ENCODE peak calls at places on chromosomes 13 and 19, in six cellular contexts. T is stomach; K is naive thymus-derived CD4-positive, alpha-beta T cell; M is colonic mucosa; Z is mesenchymal stem cell; U is dorsolateral prefrontal cortex. Y is an unnamed sample. For H3K27me3, the result is how much of the 10 kb centered on the place peaks cover.

GRCh38 chr19:17681505-17682125 is 6.5 kb downstream of the UNC13A start:
- DNase-seq in T (no peak), K (no peak), M (peak), Z (peak), U (no peak), Y (peak)

GRCh38 chr13:98033277-98034247 is 80.1 kb downstream of the IPO5 start:
- DNase-seq in T (no peak), K (no peak), M (no peak), Z (peak), U (no peak), Y (peak)

GRCh38 chr13:39604736-39605135 is 1.7 kb upstream of the LHFPL6 start:
- DNase-seq in T (no peak), K (no peak), M (no peak), Z (no peak), U (no peak), Y (no peak)

GRCh38 chr19:40604647-40605200 is 3.6 kb downstream of the LTBP4 start:
- DNase-seq in T (no peak), K (no peak), M (peak), Z (no peak), U (no peak), Y (no peak)

GRCh38 chr13:41099986-41100385 is 32.6 kb downstream of the KBTBD6 start:
- DNase-seq in T (no peak), K (no peak), M (no peak), Z (no peak), U (no peak), Y (no peak)

GRCh38 chr13:92573467-92574057 is 653.0 kb upstream of the GPC6 start:
- DNase-seq in T (no peak), K (no peak), M (no peak), Z (peak), U (no peak), Y (peak)

GRCh38 chr13:47133024-47133445 is 236.2 kb upstream of the HTR2A start:
- DNase-seq in T (no peak), K (no peak), M (no peak), Z (no peak), U (no peak), Y (no peak)

GRCh38 chr13:42181381-42181953 is 90.5 kb upstream of the AKAP11 start:
- DNase-seq in T (no peak), K (no peak), M (no peak), Z (peak), U (no peak), Y (no peak)

GRCh38 chr19:29515706-29516357 is 10.0 kb upstream of the VSTM2B start:
- DNase-seq in T (no peak), K (no peak), M (no peak), Z (no peak), U (peak), Y (no peak)

GRCh38 chr13:34959489-34959888 is 17.4 kb downstream of the NBEA start:
- DNase-seq in T (no peak), K (no peak), M (no peak), Z (no peak), U (no peak), Y (no peak)

GRCh38 chr13:112062619-112063308 is 4.2 kb upstream of the SOX1 start:
- DNase-seq in T (no peak), K (no peak), M (no peak), Z (no peak), U (no peak), Y (no peak)

GRCh38 chr13:44004881-44005280 is 125.2 kb downstream of the LACC1 start:
- DNase-seq in T (no peak), K (no peak), M (no peak), Z (peak), U (no peak), Y (peak)

GRCh38 chr19:34366670-34367423 is 1.9 kb downstream of the GPI start:
- DNase-seq in T (no peak), K (no peak), M (peak), Z (peak), U (no peak), Y (peak)

GRCh38 chr19:45439190-45439568 is 15.5 kb upstream of the ERCC1 start:
- DNase-seq in T (no peak), K (no peak), M (no peak), Z (no peak), U (no peak), Y (no peak)

GRCh38 chr13:98511435-98511834 is 65.5 kb downstream of the STK24 start:
- DNase-seq in T (no peak), K (no peak), M (no peak), Z (no peak), U (no peak), Y (no peak)

GRCh38 chr13:107458269-107458668 is 757.1 kb downstream of the LIG4 start:
- DNase-seq in T (no peak), K (no peak), M (no peak), Z (no peak), U (no peak), Y (no peak)

GRCh38 chr19:6236310-6237291 is 43.2 kb downstream of the MLLT1 start:
- DNase-seq in T (peak), K (no peak), M (peak), Z (no peak), U (no peak), Y (no peak)

GRCh38 chr19:23512151-23512925 is 117.1 kb upstream of the ZNF91 start:
- DNase-seq in T (no peak), K (no peak), M (no peak), Z (no peak), U (no peak), Y (no peak)

GRCh38 chr13:80237646-80238045 is 103.3 kb downstream of the SPRY2 start:
- DNase-seq in T (no peak), K (no peak), M (no peak), Z (peak), U (no peak), Y (no peak)

GRCh38 chr19:33399081-33399744 is 25.7 kb downstream of the CEBPG start:
- DNase-seq in T (no peak), K (no peak), M (no peak), Z (no peak), U (no peak), Y (no peak)

GRCh38 chr19:51016798-51017683 is 2.5 kb downstream of the KLK10 start:
- DNase-seq in T (peak), K (no peak), M (no peak), Z (peak), U (peak), Y (peak)

GRCh38 chr13:30002577-30002976 is 152.2 kb upstream of the UBL3 start:
- DNase-seq in T (no peak), K (no peak), M (no peak), Z (peak), U (no peak), Y (peak)

GRCh38 chr19:33720691-33721682 is 75.7 kb upstream of the KCTD15 start:
- DNase-seq in T (no peak), K (no peak), M (no peak), Z (no peak), U (no peak), Y (no peak)

GRCh38 chr13:85408415-85408814 is 390.8 kb downstream of the SLITRK6 start:
- DNase-seq in T (no peak), K (no peak), M (no peak), Z (no peak), U (no peak), Y (no peak)

GRCh38 chr19:48568345-48568886 is 16.4 kb downstream of the SULT2B1 start:
- DNase-seq in T (peak), K (no peak), M (peak), Z (peak), U (peak), Y (peak)

GRCh38 chr19:45522010-45522941 is 15.0 kb downstream of the VASP start:
- DNase-seq in T (no peak), K (no peak), M (no peak), Z (no peak), U (no peak), Y (no peak)

GRCh38 chr19:30856376-30856775 is 484.2 kb downstream of the ZNF536 start:
- DNase-seq in T (no peak), K (no peak), M (no peak), Z (no peak), U (no peak), Y (no peak)

GRCh38 chr19:18700501-18701249 is 17.2 kb downstream of the CRTC1 start:
- DNase-seq in T (peak), K (peak), M (peak), Z (peak), U (peak), Y (peak)

GRCh38 chr19:29084266-29084665 is 128.7 kb downstream of the UQCRFS1 start:
- DNase-seq in T (no peak), K (no peak), M (no peak), Z (no peak), U (no peak), Y (no peak)

GRCh38 chr19:46297700-46298476 is 1.0 kb downstream of the HIF3A start:
- DNase-seq in T (peak), K (no peak), M (peak), Z (peak), U (no peak), Y (no peak)

GRCh38 chr13:71513414-71514063 is 353.5 kb downstream of the DACH1 start:
- DNase-seq in T (no peak), K (no peak), M (no peak), Z (no peak), U (no peak), Y (no peak)

GRCh38 chr19:38309615-38310278 is 5.7 kb downstream of the C19orf33 start:
- DNase-seq in T (no peak), K (no peak), M (no peak), Z (no peak), U (no peak), Y (no peak)

GRCh38 chr19:41887711-41888382 is 4.9 kb downstream of the ARHGEF1 start:
- DNase-seq in T (peak), K (peak), M (peak), Z (peak), U (peak), Y (no peak)
- H3K27ac ChIP-seq in T (peak), K (peak), M (peak), Z (peak), U (peak), Y (no peak)

DNA sequence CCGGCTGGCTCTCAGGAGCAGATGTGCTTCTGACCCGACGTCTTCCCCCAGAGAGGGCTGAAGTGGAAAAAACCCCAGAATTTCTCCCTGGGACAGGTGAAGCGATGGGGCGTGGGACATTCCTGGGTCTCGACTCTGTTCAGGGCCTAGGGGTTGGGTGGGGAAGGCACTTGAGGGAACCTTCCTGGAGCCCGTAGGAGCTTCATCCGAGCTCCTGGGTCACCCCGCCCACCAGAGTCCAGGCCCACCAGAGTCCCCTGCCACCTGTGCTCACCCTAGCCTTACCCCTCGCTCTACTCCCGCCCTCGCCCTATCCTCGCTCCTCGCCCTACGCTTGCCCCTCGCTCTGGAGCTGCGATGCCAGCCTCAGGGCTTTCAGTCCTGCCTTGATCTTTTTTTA is 23.2 kb downstream of the EPN1 start:
- DNase-seq in T (no peak), K (no peak), M (no peak), Z (no peak), U (no peak), Y (no peak)
- H3K27me3 ChIP-seq in T (under half), K (under half), M (under half), Z (under half), U (under half), Y (under half)

GRCh38 chr19:3668331-3669133 is 31.7 kb downstream of the PIP5K1C start:
- DNase-seq in T (no peak), K (no peak), M (no peak), Z (peak), U (no peak), Y (no peak)

GRCh38 chr19:3665681-3666544 is 34.4 kb downstream of the PIP5K1C start:
- DNase-seq in T (peak), K (peak), M (peak), Z (peak), U (peak), Y (no peak)

GRCh38 chr19:3667766-3668165 is 32.5 kb downstream of the PIP5K1C start:
- DNase-seq in T (no peak), K (no peak), M (no peak), Z (no peak), U (no peak), Y (no peak)

GRCh38 chr19:3669134-3669436 is 31.2 kb downstream of the PIP5K1C start:
- DNase-seq in T (no peak), K (no peak), M (no peak), Z (no peak), U (no peak), Y (no peak)

DNA sequence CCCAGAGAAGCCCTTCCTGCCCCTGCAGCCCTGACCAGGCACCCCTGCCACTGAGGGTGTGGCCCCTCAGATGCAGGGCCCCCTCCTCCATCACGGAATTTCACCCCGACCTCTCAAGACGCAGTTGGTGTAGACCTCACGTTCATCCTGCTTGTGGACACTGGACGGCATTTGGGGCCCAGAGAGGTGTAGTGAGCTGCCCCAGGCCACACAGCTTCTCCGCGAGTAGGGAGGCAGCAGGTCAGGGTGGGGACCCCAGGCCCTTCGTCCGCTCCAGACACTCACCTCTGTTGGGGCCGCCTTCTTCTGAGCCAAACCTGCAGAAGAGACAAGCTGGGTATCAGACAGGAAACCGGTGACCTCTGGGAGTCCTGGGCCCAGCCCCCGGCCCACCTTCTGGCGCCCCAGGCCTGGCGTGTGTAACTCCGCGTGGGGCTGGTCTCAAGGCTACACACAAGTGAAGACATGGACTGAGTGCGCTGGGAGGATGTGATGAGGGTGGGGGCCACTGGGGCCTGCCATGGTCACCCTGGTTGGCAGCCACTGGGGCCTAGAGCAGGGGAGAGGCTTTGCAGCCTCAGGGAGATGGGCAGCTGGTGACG is 33.1 kb downstream of the PIP5K1C start:
- DNase-seq in T (no peak), K (no peak), M (no peak), Z (no peak), U (no peak), Y (no peak)
- H3K27ac ChIP-seq in T (peak), K (no peak), M (no peak), Z (no peak), U (peak), Y (no peak)

DNA sequence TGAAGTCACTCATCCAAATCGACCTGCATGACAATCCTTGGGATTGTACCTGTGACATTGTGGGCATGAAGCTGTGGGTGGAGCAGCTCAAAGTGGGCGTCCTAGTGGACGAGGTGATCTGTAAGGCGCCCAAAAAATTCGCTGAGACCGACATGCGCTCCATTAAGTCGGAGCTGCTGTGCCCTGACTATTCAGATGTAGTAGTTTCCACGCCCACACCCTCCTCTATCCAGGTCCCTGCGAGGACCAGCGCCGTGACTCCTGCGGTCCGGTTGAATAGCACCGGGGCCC is 5.8 kb downstream of the SLITRK5 start:
- DNase-seq in T (no peak), K (no peak), M (no peak), Z (no peak), U (no peak), Y (no peak)
- H3K27me3 ChIP-seq in T (half or more), K (under half), M (half or more), Z (half or more), U (under half), Y (under half)